ENCODE peak calls at places on chromosomes 3 and 15, in six cellular contexts. G is tibial artery; F is foreskin fibroblast; J is CD8-positive, alpha-beta T cell; M is cardiac fibroblast; U is astrocyte. Y is an unnamed sample.

GRCh38 chr15:75723847-75724660 is 11.4 kb upstream of the CSPG4 start:
- DNase-seq in G (peak), F (peak), J (no peak), M (peak), U (peak), Y (peak)

GRCh38 chr3:54819926-54820325 is 107.9 kb downstream of the LRTM1 start:
- DNase-seq in G (no peak), F (no peak), J (no peak), M (peak), U (peak), Y (no peak)

GRCh38 chr3:141273700-141274410 is 42.2 kb downstream of the PXYLP1 start:
- DNase-seq in G (no peak), F (no peak), J (no peak), M (no peak), U (no peak), Y (no peak)

GRCh38 chr3:139329364-139329850 is 14.4 kb upstream of the MRPS22 start:
- DNase-seq in G (peak), F (peak), J (peak), M (peak), U (peak), Y (peak)

GRCh38 chr3:170523248-170523647 is 62.6 kb downstream of the SLC7A14 start:
- DNase-seq in G (no peak), F (peak), J (no peak), M (peak), U (peak), Y (no peak)

GRCh38 chr3:49867871-49868321 is 1.8 kb downstream of the CAMKV start:
- DNase-seq in G (no peak), F (peak), J (no peak), M (peak), U (peak), Y (no peak)

GRCh38 chr3:110815008-110815583 is 256.5 kb upstream of the NECTIN3 start:
- DNase-seq in G (no peak), F (peak), J (no peak), M (peak), U (peak), Y (no peak)

GRCh38 chr3:20511863-20512262 is 325.9 kb upstream of the SGO1 start:
- DNase-seq in G (no peak), F (peak), J (no peak), M (peak), U (peak), Y (no peak)

GRCh38 chr15:71149645-71150557 is 34.6 kb downstream of the THSD4 start:
- DNase-seq in G (no peak), F (no peak), J (no peak), M (no peak), U (no peak), Y (no peak)

GRCh38 chr3:159443266-159443665 is 545.4 kb upstream of the IL12A start:
- DNase-seq in G (no peak), F (no peak), J (no peak), M (peak), U (peak), Y (no peak)

GRCh38 chr15:40990789-40991188 is 37.5 kb downstream of the CHAC1 start:
- DNase-seq in G (no peak), F (no peak), J (no peak), M (no peak), U (no peak), Y (no peak)

GRCh38 chr3:184899953-184900595 is 88.1 kb downstream of the VPS8 start:
- DNase-seq in G (no peak), F (no peak), J (no peak), M (no peak), U (no peak), Y (no peak)
- H3K4me3 ChIP-seq in G (no peak), F (no peak), J (no peak), M (no peak), U (no peak), Y (no peak)

GRCh38 chr3:93867425-93867824 is 106.3 kb downstream of the PROS1 start:
- DNase-seq in G (no peak), F (no peak), J (no peak), M (no peak), U (no peak), Y (no peak)
- TF ChIP-seq CTCF in G (no peak), F (no peak), J (no peak), M (no peak), U (no peak), Y (no peak)

GRCh38 chr3:123377173-123377740 is 71.6 kb downstream of the ADCY5 start:
- DNase-seq in G (no peak), F (no peak), J (no peak), M (no peak), U (no peak), Y (no peak)
- H3K4me3 ChIP-seq in G (no peak), F (no peak), J (no peak), M (no peak), U (no peak), Y (no peak)

DNA sequence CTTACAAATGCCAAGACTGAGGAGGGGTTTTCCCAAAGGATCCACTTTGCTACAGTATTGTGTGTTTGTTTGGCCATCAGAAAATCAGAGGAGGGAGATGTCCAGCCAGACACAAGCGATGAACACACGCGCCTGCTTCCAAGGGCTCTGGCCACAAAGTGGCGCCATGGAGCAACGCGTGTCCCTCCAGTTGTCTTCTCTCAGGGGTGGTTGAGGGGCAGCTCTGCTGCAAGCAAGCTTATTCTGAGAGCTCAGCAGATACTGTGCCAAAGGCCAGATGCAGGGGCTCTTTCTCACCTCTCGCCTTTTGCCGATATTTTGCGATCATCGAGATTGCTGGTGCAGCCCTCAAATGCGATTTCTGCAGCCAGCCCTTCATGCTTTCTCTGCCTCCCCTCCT is 88.9 kb upstream of the OSBPL11 start:
- DNase-seq in G (no peak), F (no peak), J (no peak), M (peak), U (no peak), Y (no peak)
- TF ChIP-seq CTCF in G (peak), F (peak), J (no peak), M (peak), U (peak), Y (no peak)

GRCh38 chr3:194486540-194487288 is at the start of gene ATP13A3:
- DNase-seq in G (peak), F (peak), J (peak), M (peak), U (peak), Y (peak)
- H3K4me3 ChIP-seq in G (peak), F (peak), J (peak), M (peak), U (peak), Y (peak)

DNA sequence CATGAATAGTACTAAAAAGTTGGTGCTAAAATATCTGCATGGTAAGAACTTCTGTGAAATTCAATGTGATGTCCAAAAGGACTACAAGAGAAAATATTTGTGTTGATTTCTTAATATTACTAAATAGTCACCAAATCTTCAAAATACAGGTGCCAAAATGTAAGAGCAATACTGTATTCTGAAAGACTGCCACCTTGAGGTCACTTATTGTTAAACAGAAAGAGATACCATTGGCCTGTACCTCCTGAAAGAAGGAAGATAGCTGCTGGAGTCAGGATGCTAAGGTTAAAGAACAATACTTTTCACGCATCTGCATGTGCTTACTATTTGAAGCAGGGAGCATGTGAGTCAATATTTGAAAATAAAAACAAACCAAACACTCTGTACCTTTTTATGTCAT is 72.0 kb upstream of the LSAMP start:
- DNase-seq in G (no peak), F (no peak), J (no peak), M (no peak), U (peak), Y (no peak)
- TF ChIP-seq CTCF in G (no peak), F (peak), J (no peak), M (no peak), U (peak), Y (no peak)

GRCh38 chr3:31364711-31365110 is 168.0 kb upstream of the STT3B start:
- DNase-seq in G (no peak), F (peak), J (no peak), M (peak), U (peak), Y (no peak)

GRCh38 chr3:31358473-31359075 is 174.2 kb upstream of the STT3B start:
- DNase-seq in G (no peak), F (no peak), J (no peak), M (no peak), U (peak), Y (no peak)

GRCh38 chr3:31364188-31364587 is 168.5 kb upstream of the STT3B start:
- DNase-seq in G (no peak), F (no peak), J (no peak), M (no peak), U (no peak), Y (no peak)

GRCh38 chr3:31357451-31357850 is 175.3 kb upstream of the STT3B start:
- DNase-seq in G (no peak), F (no peak), J (no peak), M (no peak), U (no peak), Y (no peak)

DNA sequence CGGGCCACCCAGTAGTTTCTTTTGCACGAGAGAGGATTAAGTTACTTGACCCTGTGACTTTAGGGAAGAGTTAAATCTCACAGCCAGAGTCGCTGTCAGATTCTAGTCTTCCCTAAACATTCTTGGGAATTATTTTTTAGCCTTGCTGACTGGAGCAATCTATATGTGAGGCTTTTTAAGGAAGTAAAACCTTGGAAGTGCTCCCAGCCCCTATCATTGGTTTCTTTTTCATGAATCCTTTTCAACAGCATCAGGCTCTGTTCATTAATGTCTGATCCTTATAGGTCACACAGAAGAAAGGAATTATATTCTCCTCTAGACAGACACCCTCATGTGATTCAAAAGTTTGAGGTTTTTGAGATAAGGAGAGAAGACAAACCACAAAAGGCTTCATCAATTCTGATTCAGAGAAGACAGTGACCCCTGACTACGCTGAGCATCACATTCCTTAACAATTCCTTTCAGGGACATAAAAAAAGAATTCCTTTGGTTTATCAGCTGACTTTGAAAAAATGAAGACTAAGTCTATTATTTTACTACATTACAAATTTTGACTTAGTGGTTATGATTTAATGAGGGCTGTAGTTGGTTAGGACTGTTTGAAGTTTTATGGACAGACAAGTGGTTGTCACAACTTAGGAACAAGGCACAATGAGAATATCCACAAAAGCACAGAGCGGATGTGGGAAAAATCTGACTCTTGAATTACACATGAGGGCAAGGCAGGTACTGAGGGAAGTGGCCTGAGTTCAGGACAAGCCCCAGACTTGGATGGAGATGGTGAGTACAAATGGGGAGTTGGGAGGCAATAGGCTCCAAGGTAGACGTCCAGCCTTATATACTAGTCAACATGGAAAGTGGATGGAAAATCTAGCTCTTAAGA is 171.1 kb upstream of the STT3B start:
- DNase-seq in G (no peak), F (peak), J (no peak), M (peak), U (peak), Y (no peak)
- H3K4me3 ChIP-seq in G (no peak), F (peak), J (no peak), M (no peak), U (peak), Y (no peak)

Y was measured in lower leg skin.